ENCODE peak calls at places on chromosomes 13 and 19, in ten cellular contexts. D is amygdala; Q is COR-L47; G is NCI-H187 treated with DMSO at 0.1 percent for 48 hours; Z is stimulated activated CD4-positive, alpha-beta T cell treated with anti-CD3 and anti-CD28 coated beads, Interleukin-1b, Interleukin-23, amount 100 ng/mL, for 24 hours; J is endodermal cell; N is T-helper 1 cell; X is CD8-positive, alpha-beta T cell; W is globus pallidus; O is choroid plexus epithelial cell. K is an unnamed sample.

GRCh38 chr13:78630509-78630908 is 27.2 kb upstream of the POU4F1 start:
- DNase-seq in D (no peak), Q (no peak), G (no peak), Z (no peak), J (no peak), N (no peak), X (no peak), W (no peak), O (no peak), K (no peak)

GRCh38 chr19:43534811-43535761 is 2.1 kb downstream of the ZNF575 start:
- DNase-seq in D (peak; percentile 42), Q (peak; percentile 15), G (no peak), Z (no peak), J (peak; percentile 96), N (no peak), X (peak; percentile 38), W (peak; percentile 66), O (peak; percentile 75), K (peak; percentile 85)

GRCh38 chr13:90547272-90547790 is 800.2 kb upstream of the MIR17HG start:
- DNase-seq in D (no peak), Q (no peak), G (no peak), Z (no peak), J (no peak), N (no peak), X (no peak), W (no peak), O (no peak), K (no peak)

GRCh38 chr13:97975851-97976550 is 22.5 kb downstream of the IPO5 start:
- DNase-seq in D (peak; percentile 77), Q (peak; percentile 91), G (peak; percentile 71), Z (peak; percentile 91), J (peak; percentile 95), N (peak; percentile 41), X (peak; percentile 40), W (peak; percentile 91), O (peak; percentile 87), K (peak; percentile 94)

GRCh38 chr19:58088521-58089052 is 9.4 kb downstream of the ZSCAN18 start:
- DNase-seq in D (no peak), Q (no peak), G (no peak), Z (no peak), J (no peak), N (no peak), X (no peak), W (no peak), O (no peak), K (no peak)

GRCh38 chr13:111324736-111325135 is 4.3 kb downstream of the TEX29 start:
- DNase-seq in D (no peak), Q (no peak), G (no peak), Z (no peak), J (no peak), N (no peak), X (no peak), W (no peak), O (no peak), K (no peak)

GRCh38 chr19:49101160-49101559 is 13.0 kb upstream of the LIN7B start:
- DNase-seq in D (no peak), Q (no peak), G (no peak), Z (no peak), J (no peak), N (no peak), X (no peak), W (no peak), O (no peak), K (no peak)

GRCh38 chr13:112696869-112697465 is 7.1 kb downstream of the ATP11A start:
- DNase-seq in D (no peak), Q (no peak), G (no peak), Z (no peak), J (peak; percentile 29), N (no peak), X (no peak), W (no peak), O (no peak), K (no peak)

GRCh38 chr13:71813187-71813586 is 53.8 kb downstream of the DACH1 start:
- DNase-seq in D (no peak), Q (no peak), G (no peak), Z (no peak), J (no peak), N (no peak), X (no peak), W (no peak), O (no peak), K (no peak)

GRCh38 chr13:106291006-106291405 is 244.5 kb downstream of the EFNB2 start:
- DNase-seq in D (no peak), Q (no peak), G (no peak), Z (no peak), J (no peak), N (no peak), X (no peak), W (no peak), O (peak; percentile 73), K (no peak)

GRCh38 chr13:106917673-106918652 is 350.0 kb upstream of the ARGLU1 start:
- DNase-seq in D (peak; percentile 77), Q (peak; percentile 68), G (no peak), Z (peak; percentile 44), J (peak; percentile 94), N (peak; percentile 25), X (peak; percentile 37), W (peak; percentile 79), O (peak; percentile 81), K (peak; percentile 87)

GRCh38 chr13:23739597-23739996 is 149.6 kb downstream of the MIPEP start:
- DNase-seq in D (no peak), Q (no peak), G (peak; percentile 56), Z (no peak), J (no peak), N (no peak), X (no peak), W (no peak), O (no peak), K (no peak)

GRCh38 chr13:113291997-113292862 is 4.8 kb upstream of the LAMP1 start:
- DNase-seq in D (no peak), Q (no peak), G (no peak), Z (no peak), J (peak; percentile 68), N (no peak), X (no peak), W (no peak), O (peak; percentile 34), K (no peak)

GRCh38 chr19:19740755-19741154 is 7.8 kb upstream of the ZNF14 start:
- DNase-seq in D (no peak), Q (no peak), G (no peak), Z (no peak), J (no peak), N (no peak), X (no peak), W (no peak), O (no peak), K (no peak)

GRCh38 chr13:70613295-70613694 is 505.0 kb upstream of the KLHL1 start:
- DNase-seq in D (no peak), Q (no peak), G (no peak), Z (no peak), J (no peak), N (no peak), X (no peak), W (no peak), O (peak; percentile 37), K (no peak)

GRCh38 chr13:55569082-55569481 is 1571.6 kb upstream of the PRR20A start:
- DNase-seq in D (no peak), Q (no peak), G (no peak), Z (no peak), J (no peak), N (no peak), X (no peak), W (no peak), O (no peak), K (no peak)

GRCh38 chr19:14554382-14554812 is 17.5 kb downstream of the NDUFB7 start:
- DNase-seq in D (peak; percentile 28), Q (no peak), G (peak; percentile 33), Z (no peak), J (no peak), N (no peak), X (no peak), W (peak; percentile 60), O (no peak), K (peak; percentile 66)

GRCh38 chr13:92804926-92805325 is 421.7 kb upstream of the GPC6 start:
- DNase-seq in D (no peak), Q (no peak), G (no peak), Z (no peak), J (no peak), N (no peak), X (no peak), W (no peak), O (no peak), K (no peak)

GRCh38 chr13:98853791-98854191 is 101.3 kb upstream of the SLC15A1 start:
- DNase-seq in D (no peak), Q (no peak), G (no peak), Z (peak; percentile 43), J (no peak), N (no peak), X (no peak), W (no peak), O (peak; percentile 53), K (no peak)